ENCODE peak calls at places on chromosomes 4 and X, in five cellular contexts. M is lung, A is lower leg skin, T is amniotic stem cell, S is Right ventricle myocardium inferior. G is an unnamed sample.

GRCh38 chr4:143384381-143384994 is 47.8 kb downstream of the GAB1 start:
- DNase-seq in M (peak), A (no peak), T (no peak), S (no peak), G (no peak)

GRCh38 chr4:1250921-1251772 is 2.2 kb upstream of the CTBP1 start:
- DNase-seq in M (no peak), A (peak), T (no peak), S (peak), G (no peak)

GRCh38 chrX:13287816-13288215 is 32.0 kb downstream of the ATXN3L start:
- DNase-seq in M (no peak), A (no peak), T (peak), S (no peak), G (no peak)

GRCh38 chr4:147916351-147916750 is 184.5 kb downstream of the ARHGAP10 start:
- DNase-seq in M (no peak), A (no peak), T (no peak), S (no peak), G (no peak)

GRCh38 chrX:48934581-48935331 is 15.9 kb upstream of the PIM2 start:
- DNase-seq in M (no peak), A (no peak), T (no peak), S (no peak), G (no peak)

GRCh38 chrX:31590581-31591113 is 518.8 kb upstream of the FTHL17 start:
- DNase-seq in M (no peak), A (no peak), T (no peak), S (no peak), G (no peak)

GRCh38 chr4:104099141-104099540 is 379.4 kb upstream of the TACR3 start:
- DNase-seq in M (no peak), A (no peak), T (no peak), S (no peak), G (no peak)

GRCh38 chr4:69742596-69742995 is 17.8 kb downstream of the SULT1B1 start:
- DNase-seq in M (no peak), A (no peak), T (no peak), S (no peak), G (no peak)

GRCh38 chr4:117898496-117898895 is 135.8 kb upstream of the NDST3 start:
- DNase-seq in M (no peak), A (no peak), T (no peak), S (no peak), G (no peak)

GRCh38 chr4:75343333-75343732 is 170.9 kb downstream of the RCHY1 start:
- DNase-seq in M (no peak), A (no peak), T (no peak), S (no peak), G (no peak)

GRCh38 chr4:129140521-129140920 is 44.6 kb downstream of the C4orf33 start:
- DNase-seq in M (no peak), A (no peak), T (no peak), S (no peak), G (no peak)

GRCh38 chr4:77818077-77818666 is 996 bp downstream of the CNOT6L start:
- DNase-seq in M (peak), A (peak), T (peak), S (peak), G (peak)

GRCh38 chrX:141632124-141632523 is 42.6 kb downstream of the SPANXA2 start:
- DNase-seq in M (no peak), A (no peak), T (no peak), S (no peak), G (no peak)

GRCh38 chrX:149512225-149512885 is 7.2 kb upstream of the IDS start:
- DNase-seq in M (no peak), A (peak), T (no peak), S (peak), G (no peak)

GRCh38 chr4:122617597-122618593 is 3.0 kb downstream of the IL21 start:
- DNase-seq in M (peak), A (no peak), T (no peak), S (no peak), G (no peak)

GRCh38 chr4:77433102-77433733 is 172.4 kb upstream of the CXCL13 start:
- DNase-seq in M (no peak), A (no peak), T (no peak), S (no peak), G (no peak)

GRCh38 chrX:131588995-131589394 is 45.1 kb downstream of the OR13H1 start:
- DNase-seq in M (no peak), A (no peak), T (no peak), S (no peak), G (no peak)

GRCh38 chr4:119136541-119136940 is 909 bp downstream of the MYOZ2 start:
- DNase-seq in M (no peak), A (no peak), T (no peak), S (no peak), G (no peak)

GRCh38 chr4:121144021-121144420 is 20.1 kb downstream of the TNIP3 start:
- DNase-seq in M (no peak), A (no peak), T (no peak), S (no peak), G (no peak)

GRCh38 chr4:98516441-98517323 is 141.7 kb downstream of the TSPAN5 start:
- DNase-seq in M (no peak), A (no peak), T (no peak), S (no peak), G (no peak)

GRCh38 chr4:82741188-82741587 is 57.4 kb downstream of the SCD5 start:
- DNase-seq in M (no peak), A (peak), T (no peak), S (no peak), G (no peak)

GRCh38 chrX:154444001-154444754 is at the start of gene FAM50A:
- DNase-seq in M (peak), A (peak), T (peak), S (peak), G (peak)

G was measured in caudate nucleus.